ENCODE peak calls at places on chromosomes 4 and X, in six cellular contexts. Y, S, D, E, L and M are unnamed samples.

GRCh38 chr4:127049506-127049905 is 583.3 kb upstream of the INTU start:
- DNase-seq in Y (no peak), S (peak; percentile 44), D (no peak), E (no peak), L (no peak), M (no peak)

GRCh38 chr4:89469930-89470375 is 162.4 kb upstream of the GPRIN3 start:
- DNase-seq in Y (no peak), S (peak; percentile 93), D (no peak), E (no peak), L (no peak), M (no peak)

GRCh38 chr4:185534850-185535761 is at the start of gene PDLIM3:
- DNase-seq in Y (peak; percentile 80), S (no peak), D (peak; percentile 55), E (peak; percentile 40), L (peak; percentile 64), M (peak; percentile 54)

GRCh38 chr4:99395595-99396364 is 39.4 kb downstream of the ADH7 start:
- DNase-seq in Y (no peak), S (peak; percentile 48), D (no peak), E (no peak), L (no peak), M (no peak)

GRCh38 chrX:149312936-149313432 is 192.1 kb downstream of the IDS start:
- DNase-seq in Y (no peak), S (peak; percentile 24), D (no peak), E (no peak), L (no peak), M (no peak)

GRCh38 chr4:183563874-183564273 is 59.0 kb downstream of the ING2 start:
- DNase-seq in Y (no peak), S (peak; percentile 46), D (no peak), E (no peak), L (no peak), M (no peak)

GRCh38 chr4:164956766-164957643 is 20.5 kb downstream of the TRIM61 start:
- DNase-seq in Y (peak; percentile 83), S (peak; percentile 80), D (peak; percentile 69), E (peak; percentile 54), L (peak; percentile 89), M (peak; percentile 67)

GRCh38 chr4:124111922-124112321 is 600.6 kb downstream of the ANKRD50 start:
- DNase-seq in Y (no peak), S (peak; percentile 95), D (peak; percentile 12), E (no peak), L (no peak), M (no peak)

GRCh38 chrX:17413228-17413627 is 38.2 kb downstream of the NHS start:
- DNase-seq in Y (no peak), S (peak; percentile 68), D (no peak), E (no peak), L (no peak), M (no peak)

GRCh38 chr4:124415206-124415605 is 297.3 kb downstream of the ANKRD50 start:
- DNase-seq in Y (no peak), S (peak; percentile 55), D (no peak), E (no peak), L (no peak), M (no peak)

GRCh38 chr4:61068745-61069144 is 131.4 kb upstream of the ADGRL3 start:
- DNase-seq in Y (no peak), S (peak; percentile 36), D (no peak), E (no peak), L (no peak), M (no peak)

GRCh38 chrX:17706676-17707075 is 30.6 kb upstream of the SCML1 start:
- DNase-seq in Y (no peak), S (peak; percentile 80), D (no peak), E (no peak), L (no peak), M (no peak)

GRCh38 chr4:186724861-186725419 is 1.3 kb upstream of the FAT1 start:
- DNase-seq in Y (no peak), S (peak; percentile 58), D (no peak), E (no peak), L (no peak), M (no peak)

GRCh38 chr4:84019626-84020025 is 479.5 kb downstream of the NKX6-1 start:
- DNase-seq in Y (no peak), S (no peak), D (no peak), E (no peak), L (no peak), M (no peak)

GRCh38 chrX:106917830-106918500 is 2.2 kb upstream of the CLDN2 start:
- DNase-seq in Y (no peak), S (peak; percentile 70), D (no peak), E (no peak), L (no peak), M (no peak)

GRCh38 chr4:56213543-56213942 is 173.7 kb downstream of the AASDH start:
- DNase-seq in Y (no peak), S (no peak), D (no peak), E (no peak), L (no peak), M (no peak)

GRCh38 chrX:136121788-136122187 is 25.5 kb upstream of the FHL1 start:
- DNase-seq in Y (no peak), S (no peak), D (no peak), E (no peak), L (no peak), M (no peak)

GRCh38 chr4:156977435-156978160 is 6.0 kb upstream of the PDGFC start:
- DNase-seq in Y (no peak), S (peak; percentile 68), D (no peak), E (no peak), L (no peak), M (no peak)

GRCh38 chr4:73573794-73574528 is 46.3 kb downstream of the RASSF6 start:
- DNase-seq in Y (peak; percentile 70), S (peak; percentile 96), D (peak; percentile 65), E (peak; percentile 48), L (peak; percentile 48), M (peak; percentile 16)

GRCh38 chr4:8269535-8270417 is at the start of gene HTRA3:
- DNase-seq in Y (no peak), S (peak; percentile 47), D (peak; percentile 32), E (no peak), L (no peak), M (no peak)

GRCh38 chr4:33171873-33172550 is 2451.8 kb downstream of the PCDH7 start:
- DNase-seq in Y (no peak), S (no peak), D (no peak), E (no peak), L (no peak), M (no peak)

GRCh38 chrX:20506739-20507138 is 240.0 kb upstream of the RPS6KA3 start:
- DNase-seq in Y (no peak), S (no peak), D (no peak), E (no peak), L (no peak), M (no peak)
- TF ChIP-seq CTCF in Y (no peak), S (no peak), D (no peak), E (no peak), L (no peak), M (no peak)

GRCh38 chr4:1347410-1347864 is 429 bp downstream of the UVSSA start:
- DNase-seq in Y (peak; percentile 71), S (peak; percentile 91), D (no peak), E (peak; percentile 45), L (peak; percentile 86), M (no peak)
- TF ChIP-seq CTCF in Y (no peak), S (no peak), D (no peak), E (no peak), L (no peak), M (no peak)

GRCh38 chrX:9988762-9989161 is 21.6 kb downstream of the CLDN34 start:
- DNase-seq in Y (no peak), S (peak; percentile 45), D (no peak), E (no peak), L (no peak), M (no peak)
- TF ChIP-seq CTCF in Y (no peak), S (peak; percentile 56), D (peak; percentile 26), E (peak; percentile 51), L (peak; percentile 30), M (peak; percentile 27)

DNA sequence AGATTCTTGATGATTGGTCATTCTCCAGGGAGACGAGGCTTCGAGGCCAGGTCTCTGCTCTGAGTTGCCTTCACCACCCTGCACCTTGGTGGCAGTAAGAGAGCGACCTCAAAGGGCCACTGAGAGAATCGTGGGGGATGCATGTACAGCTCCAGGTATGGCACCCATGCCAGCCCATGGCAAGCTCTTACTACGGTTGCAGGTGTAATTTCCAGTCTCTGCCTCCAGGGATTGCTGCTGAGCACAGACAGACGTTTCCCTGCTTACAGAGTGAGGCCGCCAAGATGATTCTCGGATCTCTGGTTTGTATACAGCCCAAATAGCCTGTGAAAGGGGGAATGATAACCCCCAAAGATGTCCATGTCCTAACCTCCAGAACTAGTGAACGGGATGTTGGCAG is 16.3 kb upstream of the DRD5 start:
- DNase-seq in Y (peak; percentile 56), S (peak; percentile 59), D (no peak), E (no peak), L (no peak), M (no peak)
- TF ChIP-seq CTCF in Y (peak; percentile 67), S (peak; percentile 78), D (peak; percentile 62), E (no peak), L (peak; percentile 52), M (peak; percentile 45)

GRCh38 chr4:112765317-112765989 is 128.5 kb downstream of the LARP7 start:
- DNase-seq in Y (no peak), S (peak; percentile 32), D (no peak), E (no peak), L (no peak), M (no peak)
- TF ChIP-seq CTCF in Y (peak; percentile 70), S (peak; percentile 56), D (peak; percentile 61), E (peak; percentile 69), L (peak; percentile 25), M (peak; percentile 54)